ENCODE peak calls at places on chromosome 13, in nine cellular contexts. S is CD8-positive, alpha-beta T cell; R is kidney; E is MCF 10A; J is fibroblast of pulmonary artery; F is lower leg skin; O is neural progenitor cell; V is IMR-90; A is fibroblast of the aortic adventitia. X is an unnamed sample.

GRCh38 chr13:112452380-112453206 is 76.4 kb downstream of the SPACA7 start:
- DNase-seq in V (no peak), S (no peak), J (no peak), F (no peak), R (peak), E (no peak), O (no peak), A (no peak), X (no peak)

GRCh38 chr13:50678464-50679162 is 164.9 kb downstream of the DLEU7 start:
- DNase-seq in J (peak), E (peak), F (no peak), V (peak), S (no peak), A (peak), O (no peak), R (no peak), X (no peak)

GRCh38 chr13:32824671-32825070 is 191.6 kb upstream of the KL start:
- DNase-seq in E (peak), V (peak), A (peak), F (no peak), O (peak), R (no peak), J (peak), S (no peak), X (no peak)

GRCh38 chr13:40189885-40190655 is 476.4 kb downstream of the FOXO1 start:
- DNase-seq in F (no peak), R (no peak), A (peak), S (no peak), V (no peak), O (peak), J (no peak), E (no peak), X (no peak)

GRCh38 chr13:97434417-97435296 is 688 bp downstream of the RAP2A start:
- DNase-seq in S (peak), O (no peak), J (peak), R (peak), V (peak), E (peak), F (peak), A (peak), X (no peak)

GRCh38 chr13:109707044-109707794 is 79.2 kb downstream of the IRS2 start:
- DNase-seq in S (no peak), J (no peak), R (no peak), V (no peak), O (no peak), F (no peak), A (no peak), E (no peak), X (no peak)

GRCh38 chr13:114044486-114044885 is 70.6 kb upstream of the C13orf46 start:
- DNase-seq in F (no peak), O (no peak), E (no peak), V (peak), A (peak), J (peak), S (no peak), R (no peak), X (no peak)

GRCh38 chr13:29782798-29783197 is 67.6 kb downstream of the UBL3 start:
- DNase-seq in A (no peak), E (no peak), S (no peak), V (no peak), O (no peak), J (no peak), R (no peak), F (no peak), X (no peak)

GRCh38 chr13:85521586-85521985 is 277.6 kb downstream of the SLITRK6 start:
- DNase-seq in V (no peak), J (no peak), E (no peak), R (no peak), S (no peak), O (no peak), A (no peak), F (no peak), X (no peak)

GRCh38 chr13:74920945-74921725 is 560.8 kb downstream of the TBC1D4 start:
- DNase-seq in S (no peak), R (no peak), E (no peak), O (no peak), A (no peak), J (no peak), F (no peak), V (no peak), X (no peak)

GRCh38 chr13:51122868-51123267 is 11.8 kb upstream of the C13orf42 start:
- DNase-seq in A (no peak), J (no peak), R (no peak), V (no peak), S (no peak), O (no peak), E (no peak), F (no peak), X (no peak)

GRCh38 chr13:46575843-46576242 is 22.9 kb downstream of the LRCH1 start:
- DNase-seq in O (peak), A (peak), F (no peak), S (no peak), V (peak), E (peak), R (no peak), J (peak), X (no peak)

GRCh38 chr13:44815507-44816074 is 173.7 kb downstream of the NUFIP1 start:
- DNase-seq in J (peak), R (no peak), A (peak), V (peak), S (no peak), O (peak), F (no peak), E (peak), X (peak)

GRCh38 chr13:51585234-51585672 is 991 bp downstream of the WDFY2 start:
- DNase-seq in E (no peak), V (peak), O (no peak), F (no peak), S (no peak), A (peak), R (no peak), J (peak), X (no peak)

GRCh38 chr13:78659450-78660110 is 625 bp upstream of the OBI1 start:
- DNase-seq in F (no peak), O (no peak), J (no peak), S (no peak), R (no peak), A (peak), V (peak), E (no peak), X (peak)

GRCh38 chr13:46165485-46166220 is 16.3 kb downstream of the LCP1 start:
- DNase-seq in F (no peak), E (no peak), J (no peak), S (no peak), R (no peak), O (no peak), A (no peak), V (no peak), X (peak)

GRCh38 chr13:57629821-57630235 is 1.7 kb upstream of the PCDH17 start:
- DNase-seq in S (no peak), O (peak), J (peak), R (peak), F (peak), A (peak), E (no peak), V (peak), X (peak)

GRCh38 chr13:40433577-40433976 is 232.9 kb downstream of the FOXO1 start:
- DNase-seq in R (no peak), V (no peak), O (no peak), J (no peak), E (no peak), S (peak), F (no peak), A (no peak), X (no peak)

GRCh38 chr13:111115841-111116500 is 861 bp downstream of the ARHGEF7 start:
- DNase-seq in E (no peak), F (peak), R (no peak), A (peak), S (no peak), O (peak), V (peak), J (peak), X (peak)
- TF ChIP-seq CTCF in E (no peak), F (no peak), R (no peak), A (no peak), S (no peak), O (no peak), V (no peak), J (no peak), X (no peak)

GRCh38 chr13:99657848-99658265 is 156.6 kb downstream of the TM9SF2 start:
- DNase-seq in J (peak), O (peak), V (no peak), R (no peak), A (peak), F (peak), S (peak), E (no peak), X (no peak)
- TF ChIP-seq CTCF in J (no peak), O (no peak), V (no peak), R (no peak), A (no peak), F (no peak), S (no peak), E (no peak), X (no peak)

GRCh38 chr13:106433066-106433465 is 102.4 kb downstream of the EFNB2 start:
- DNase-seq in O (no peak), E (no peak), A (no peak), V (no peak), S (no peak), F (no peak), J (no peak), R (no peak), X (no peak)
- TF ChIP-seq CTCF in O (no peak), E (no peak), A (no peak), V (no peak), S (no peak), F (no peak), J (no peak), R (no peak), X (no peak)

DNA sequence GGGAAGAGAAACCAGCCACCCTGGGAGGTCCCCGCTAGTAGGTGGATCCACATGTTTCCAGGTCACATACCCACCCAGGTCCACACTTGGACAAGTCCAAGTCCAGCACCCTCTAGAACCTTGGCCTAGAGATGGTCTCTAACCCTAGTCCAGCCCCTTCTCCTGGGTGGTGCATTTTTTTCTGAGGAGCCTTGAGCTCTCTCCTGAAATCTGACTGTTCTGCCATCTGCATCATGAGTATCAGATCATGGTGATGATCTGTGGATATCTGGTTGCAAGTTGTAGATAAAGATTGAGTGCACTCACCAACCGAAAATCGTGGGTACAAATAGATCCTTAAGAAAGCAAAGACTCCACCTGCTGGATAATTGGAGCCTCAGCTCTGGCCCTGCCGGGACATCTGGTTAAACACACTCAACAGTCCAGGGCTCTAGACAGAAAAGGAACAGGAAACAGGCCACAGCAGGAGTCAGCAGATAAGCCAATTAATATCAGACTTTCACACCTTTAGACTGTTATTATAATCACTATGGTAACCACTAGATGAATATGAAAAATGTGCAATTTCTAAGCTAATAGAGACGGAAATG is 41.1 kb downstream of the GPR12 start:
- DNase-seq in F (no peak), E (peak), J (no peak), A (peak), O (no peak), S (no peak), R (no peak), V (peak), X (no peak)
- TF ChIP-seq CTCF in F (no peak), E (no peak), J (peak), A (peak), O (peak), S (no peak), R (no peak), V (peak), X (no peak)

DNA sequence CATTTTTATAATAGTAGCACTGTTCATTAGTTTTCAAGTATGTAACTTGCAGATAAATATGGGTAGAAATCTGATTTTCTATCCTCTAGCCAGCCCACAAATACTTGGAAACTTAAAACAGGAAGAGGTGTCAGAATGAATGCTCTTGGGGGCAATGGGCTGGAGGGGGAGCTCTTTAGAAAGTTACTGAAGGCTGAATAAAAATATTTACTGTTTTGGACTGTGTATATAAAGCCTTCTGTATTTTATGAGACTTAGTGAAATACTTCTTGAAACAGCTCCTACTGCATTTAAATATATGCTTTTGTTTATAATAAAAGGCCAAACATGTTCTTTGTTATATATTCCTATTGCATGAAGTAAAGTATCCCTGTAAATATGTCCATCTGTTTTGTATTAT is 138.8 kb downstream of the RGCC start:
- DNase-seq in O (no peak), S (no peak), F (no peak), V (peak), J (peak), R (no peak), A (no peak), E (no peak), X (no peak)
- TF ChIP-seq CTCF in O (no peak), S (no peak), F (no peak), V (peak), J (peak), R (no peak), A (peak), E (no peak), X (no peak)

GRCh38 chr13:93753639-93754038 is 527.0 kb downstream of the GPC6 start:
- DNase-seq in J (no peak), S (no peak), E (no peak), R (no peak), F (no peak), O (no peak), A (no peak), V (no peak), X (no peak)
- TF ChIP-seq CTCF in J (no peak), S (no peak), E (no peak), R (no peak), F (no peak), O (no peak), A (no peak), V (no peak), X (no peak)

DNA sequence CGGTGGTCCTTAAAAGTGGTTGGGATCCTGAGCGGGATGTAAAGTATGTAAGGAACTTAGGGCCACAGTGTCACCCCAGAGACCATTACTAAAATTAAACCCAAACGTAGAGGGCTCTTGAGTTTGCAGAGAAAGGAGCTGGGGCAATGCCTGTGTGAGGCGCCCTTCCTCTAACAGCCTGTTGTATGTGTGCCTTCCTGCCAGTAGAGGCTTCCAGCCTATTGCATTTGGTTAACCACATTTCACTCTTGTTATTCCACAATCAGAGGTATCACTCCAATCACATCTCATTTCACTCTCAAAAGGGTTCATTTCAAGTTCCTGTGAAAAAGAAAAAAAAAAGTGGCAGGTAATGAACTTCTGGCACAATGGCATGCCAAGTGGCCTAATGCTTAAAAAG is 29.4 kb downstream of the DIAPH3 start:
- DNase-seq in V (no peak), F (no peak), O (peak), J (peak), R (no peak), E (no peak), S (no peak), A (peak), X (no peak)
- TF ChIP-seq CTCF in V (peak), F (no peak), O (peak), J (peak), R (peak), E (no peak), S (no peak), A (peak), X (no peak)